ENCODE peak calls at places on chromosomes 11 and 22, in six cellular contexts. One of them, this sample, is unnamed.

GRCh38 chr22:27636716-27637503 is 164.6 kb downstream of the MN1 start:
- DNase-seq in AG04450: no peak
- DNase-seq in ELF-1: peak; percentile 40
- DNase-seq in NCI-H1092 treated with DMSO at 0.1 percent for 48 hours: no peak
- DNase-seq in H9: no peak
- DNase-seq in amniotic stem cell: no peak
- DNase-seq in this sample: no peak

GRCh38 chr11:68911731-68912130 is 8.0 kb downstream of the IGHMBP2 start:
- DNase-seq in AG04450: no peak
- DNase-seq in ELF-1: no peak
- DNase-seq in NCI-H1092 treated with DMSO at 0.1 percent for 48 hours: no peak
- DNase-seq in H9: no peak
- DNase-seq in amniotic stem cell: no peak
- DNase-seq in this sample: no peak

GRCh38 chr22:39567135-39567946 is 3.2 kb upstream of the CACNA1I start:
- DNase-seq in AG04450: no peak
- DNase-seq in ELF-1: no peak
- DNase-seq in NCI-H1092 treated with DMSO at 0.1 percent for 48 hours: no peak
- DNase-seq in H9: no peak
- DNase-seq in amniotic stem cell: no peak
- DNase-seq in this sample: peak; percentile 20

GRCh38 chr11:70322653-70323052 is 52.2 kb downstream of the PPFIA1 start:
- DNase-seq in AG04450: no peak
- DNase-seq in ELF-1: no peak
- DNase-seq in NCI-H1092 treated with DMSO at 0.1 percent for 48 hours: no peak
- DNase-seq in H9: no peak
- DNase-seq in amniotic stem cell: no peak
- DNase-seq in this sample: no peak

GRCh38 chr22:20582520-20583361 is 75.3 kb downstream of the MED15 start:
- DNase-seq in AG04450: no peak
- DNase-seq in ELF-1: no peak
- DNase-seq in NCI-H1092 treated with DMSO at 0.1 percent for 48 hours: no peak
- DNase-seq in H9: peak; percentile 26
- DNase-seq in amniotic stem cell: no peak
- DNase-seq in this sample: no peak

GRCh38 chr11:130077671-130078468 is 8.2 kb downstream of the APLP2 start:
- DNase-seq in AG04450: no peak
- DNase-seq in ELF-1: no peak
- DNase-seq in NCI-H1092 treated with DMSO at 0.1 percent for 48 hours: no peak
- DNase-seq in H9: no peak
- DNase-seq in amniotic stem cell: no peak
- DNase-seq in this sample: no peak

GRCh38 chr11:121534131-121535093 is 81.6 kb upstream of the SORL1-AS1 start:
- DNase-seq in AG04450: no peak
- DNase-seq in ELF-1: no peak
- DNase-seq in NCI-H1092 treated with DMSO at 0.1 percent for 48 hours: peak; percentile 85
- DNase-seq in H9: no peak
- DNase-seq in amniotic stem cell: peak; percentile 12
- DNase-seq in this sample: no peak

GRCh38 chr11:58142781-58143180 is 17.5 kb upstream of the OR9I1 start:
- DNase-seq in AG04450: no peak
- DNase-seq in ELF-1: no peak
- DNase-seq in NCI-H1092 treated with DMSO at 0.1 percent for 48 hours: no peak
- DNase-seq in H9: no peak
- DNase-seq in amniotic stem cell: no peak
- DNase-seq in this sample: no peak

GRCh38 chr11:62394825-62395538 is 23.9 kb upstream of the SCGB1A1 start:
- DNase-seq in AG04450: peak; percentile 68
- DNase-seq in ELF-1: peak; percentile 87
- DNase-seq in NCI-H1092 treated with DMSO at 0.1 percent for 48 hours: peak; percentile 87
- DNase-seq in H9: peak; percentile 83
- DNase-seq in amniotic stem cell: peak; percentile 67
- DNase-seq in this sample: peak; percentile 23

GRCh38 chr22:30000566-30000965 is 79.7 kb upstream of the HORMAD2 start:
- DNase-seq in AG04450: no peak
- DNase-seq in ELF-1: no peak
- DNase-seq in NCI-H1092 treated with DMSO at 0.1 percent for 48 hours: no peak
- DNase-seq in H9: no peak
- DNase-seq in amniotic stem cell: no peak
- DNase-seq in this sample: no peak

GRCh38 chr11:36509265-36509664 is 807 bp downstream of the TRAF6 start:
- DNase-seq in AG04450: no peak
- DNase-seq in ELF-1: peak; percentile 29
- DNase-seq in NCI-H1092 treated with DMSO at 0.1 percent for 48 hours: no peak
- DNase-seq in H9: no peak
- DNase-seq in amniotic stem cell: peak; percentile 39
- DNase-seq in this sample: no peak

GRCh38 chr11:7579226-7579825 is 65.5 kb downstream of the PPFIBP2 start:
- DNase-seq in AG04450: no peak
- DNase-seq in ELF-1: no peak
- DNase-seq in NCI-H1092 treated with DMSO at 0.1 percent for 48 hours: no peak
- DNase-seq in H9: no peak
- DNase-seq in amniotic stem cell: peak; percentile 41
- DNase-seq in this sample: no peak

GRCh38 chr11:59247535-59248227 is 35.0 kb upstream of the MPEG1 start:
- DNase-seq in AG04450: no peak
- DNase-seq in ELF-1: no peak
- DNase-seq in NCI-H1092 treated with DMSO at 0.1 percent for 48 hours: no peak
- DNase-seq in H9: no peak
- DNase-seq in amniotic stem cell: no peak
- DNase-seq in this sample: no peak

GRCh38 chr11:5285703-5286102 is 16.0 kb upstream of the HBE1 start:
- DNase-seq in AG04450: no peak
- DNase-seq in ELF-1: no peak
- DNase-seq in NCI-H1092 treated with DMSO at 0.1 percent for 48 hours: no peak
- DNase-seq in H9: no peak
- DNase-seq in amniotic stem cell: no peak
- DNase-seq in this sample: no peak

GRCh38 chr22:48240165-48240934 is 1477.9 kb downstream of the TBC1D22A start:
- DNase-seq in AG04450: no peak
- DNase-seq in ELF-1: peak; percentile 75
- DNase-seq in NCI-H1092 treated with DMSO at 0.1 percent for 48 hours: no peak
- DNase-seq in H9: no peak
- DNase-seq in amniotic stem cell: no peak
- DNase-seq in this sample: no peak

GRCh38 chr11:117197516-117198456 is 1.4 kb upstream of the TAGLN start:
- DNase-seq in AG04450: no peak
- DNase-seq in ELF-1: peak; percentile 89
- DNase-seq in NCI-H1092 treated with DMSO at 0.1 percent for 48 hours: no peak
- DNase-seq in H9: peak; percentile 87
- DNase-seq in amniotic stem cell: no peak
- DNase-seq in this sample: no peak

GRCh38 chr11:123431619-123432018 is 1.6 kb downstream of the GRAMD1B start:
- DNase-seq in AG04450: no peak
- DNase-seq in ELF-1: peak; percentile 45
- DNase-seq in NCI-H1092 treated with DMSO at 0.1 percent for 48 hours: no peak
- DNase-seq in H9: no peak
- DNase-seq in amniotic stem cell: no peak
- DNase-seq in this sample: no peak

GRCh38 chr11:34890812-34891211 is 25.4 kb downstream of the APIP start:
- DNase-seq in AG04450: peak; percentile 3
- DNase-seq in ELF-1: no peak
- DNase-seq in NCI-H1092 treated with DMSO at 0.1 percent for 48 hours: peak; percentile 49
- DNase-seq in H9: no peak
- DNase-seq in amniotic stem cell: peak; percentile 28
- DNase-seq in this sample: no peak

GRCh38 chr11:4181780-4182721 is 87.5 kb downstream of the RRM1 start:
- DNase-seq in AG04450: peak; percentile 16
- DNase-seq in ELF-1: peak; percentile 86
- DNase-seq in NCI-H1092 treated with DMSO at 0.1 percent for 48 hours: peak; percentile 18
- DNase-seq in H9: peak; percentile 84
- DNase-seq in amniotic stem cell: peak; percentile 25
- DNase-seq in this sample: no peak

GRCh38 chr22:46789992-46790391 is 27.5 kb downstream of the TBC1D22A start:
- DNase-seq in AG04450: no peak
- DNase-seq in ELF-1: no peak
- DNase-seq in NCI-H1092 treated with DMSO at 0.1 percent for 48 hours: no peak
- DNase-seq in H9: no peak
- DNase-seq in amniotic stem cell: no peak
- DNase-seq in this sample: no peak

GRCh38 chr11:72782081-72782920 is 11.5 kb downstream of the STARD10 start:
- DNase-seq in AG04450: no peak
- DNase-seq in ELF-1: no peak
- DNase-seq in NCI-H1092 treated with DMSO at 0.1 percent for 48 hours: peak; percentile 35
- DNase-seq in H9: peak; percentile 62
- DNase-seq in amniotic stem cell: no peak
- DNase-seq in this sample: no peak

GRCh38 chr11:44484211-44484610 is 81.3 kb upstream of the CD82 start:
- DNase-seq in AG04450: no peak
- DNase-seq in ELF-1: peak; percentile 60
- DNase-seq in NCI-H1092 treated with DMSO at 0.1 percent for 48 hours: peak; percentile 27
- DNase-seq in H9: peak; percentile 52
- DNase-seq in amniotic stem cell: peak; percentile 4
- DNase-seq in this sample: no peak

GRCh38 chr11:134037093-134037908 is 31.6 kb upstream of the JAM3 start:
- DNase-seq in AG04450: peak; percentile 32
- DNase-seq in ELF-1: peak; percentile 81
- DNase-seq in NCI-H1092 treated with DMSO at 0.1 percent for 48 hours: peak; percentile 82
- DNase-seq in H9: peak; percentile 79
- DNase-seq in amniotic stem cell: peak; percentile 38
- DNase-seq in this sample: peak; percentile 45

GRCh38 chr11:86910592-86910991 is 44.6 kb downstream of the FZD4 start:
- DNase-seq in AG04450: no peak
- DNase-seq in ELF-1: no peak
- DNase-seq in NCI-H1092 treated with DMSO at 0.1 percent for 48 hours: no peak
- DNase-seq in H9: no peak
- DNase-seq in amniotic stem cell: no peak
- DNase-seq in this sample: no peak

GRCh38 chr11:72675221-72675620 is 999 bp upstream of the PDE2A start:
- DNase-seq in AG04450: no peak
- DNase-seq in ELF-1: no peak
- DNase-seq in NCI-H1092 treated with DMSO at 0.1 percent for 48 hours: no peak
- DNase-seq in H9: no peak
- DNase-seq in amniotic stem cell: no peak
- DNase-seq in this sample: no peak

GRCh38 chr11:122167100-122167499 is 51.1 kb upstream of the BLID start:
- DNase-seq in AG04450: no peak
- DNase-seq in ELF-1: no peak
- DNase-seq in NCI-H1092 treated with DMSO at 0.1 percent for 48 hours: no peak
- DNase-seq in H9: no peak
- DNase-seq in amniotic stem cell: no peak
- DNase-seq in this sample: no peak

GRCh38 chr11:22787565-22788162 is 41.9 kb downstream of the SVIP start:
- DNase-seq in AG04450: peak; percentile 29
- DNase-seq in ELF-1: peak; percentile 4
- DNase-seq in NCI-H1092 treated with DMSO at 0.1 percent for 48 hours: peak; percentile 72
- DNase-seq in H9: no peak
- DNase-seq in amniotic stem cell: peak; percentile 2
- DNase-seq in this sample: peak; percentile 12

GRCh38 chr22:33766056-33766455 is 154.2 kb downstream of the LARGE1 start:
- DNase-seq in AG04450: no peak
- DNase-seq in ELF-1: no peak
- DNase-seq in NCI-H1092 treated with DMSO at 0.1 percent for 48 hours: no peak
- DNase-seq in H9: no peak
- DNase-seq in amniotic stem cell: no peak
- DNase-seq in this sample: no peak

GRCh38 chr11:32213223-32213622 is 122.3 kb downstream of the RCN1 start:
- DNase-seq in AG04450: peak; percentile 23
- DNase-seq in ELF-1: no peak
- DNase-seq in NCI-H1092 treated with DMSO at 0.1 percent for 48 hours: no peak
- DNase-seq in H9: no peak
- DNase-seq in amniotic stem cell: no peak
- DNase-seq in this sample: no peak